ENCODE peak calls at places on chromosome 19, in six cellular contexts. O is foreskin fibroblast, S is choroid plexus epithelial cell, B is ascending aorta, H is tibial artery, W is SK-N-SH. M is an unnamed sample.

GRCh38 chr19:17078038-17078919 is 2.7 kb downstream of the MYO9B start:
- DNase-seq in O (no peak), S (peak; percentile 17), B (no peak), H (no peak), W (no peak), M (no peak)

GRCh38 chr19:45115809-45116615 is 23.0 kb downstream of the PPP1R37 start:
- DNase-seq in O (no peak), S (no peak), B (no peak), H (no peak), W (no peak), M (no peak)

GRCh38 chr19:29104605-29105241 is 108.2 kb downstream of the UQCRFS1 start:
- DNase-seq in O (no peak), S (no peak), B (no peak), H (no peak), W (no peak), M (no peak)

GRCh38 chr19:58399903-58400637 is 4.6 kb downstream of the RNF225 start:
- DNase-seq in O (no peak), S (no peak), B (no peak), H (peak; percentile 51), W (peak; percentile 82), M (no peak)

GRCh38 chr19:57559404-57560025 is at the start of gene ZNF550:
- DNase-seq in O (peak; percentile 89), S (peak; percentile 92), B (peak; percentile 94), H (peak; percentile 93), W (peak; percentile 94), M (peak; percentile 90)

GRCh38 chr19:3281026-3281425 is 56.6 kb downstream of the CELF5 start:
- DNase-seq in O (no peak), S (no peak), B (no peak), H (no peak), W (peak; percentile 17), M (no peak)

GRCh38 chr19:48552406-48553322 is 692 bp downstream of the SULT2B1 start:
- DNase-seq in O (no peak), S (no peak), B (no peak), H (no peak), W (no peak), M (no peak)

GRCh38 chr19:6800991-6801396 is 28.5 kb downstream of the VAV1 start:
- DNase-seq in O (peak; percentile 2), S (peak; percentile 64), B (no peak), H (no peak), W (no peak), M (no peak)

GRCh38 chr19:35383536-35383935 is 12.7 kb downstream of the GPR42 start:
- DNase-seq in O (no peak), S (no peak), B (no peak), H (no peak), W (no peak), M (no peak)

GRCh38 chr19:2587001-2587719 is 111.2 kb downstream of the GADD45B start:
- DNase-seq in O (no peak), S (peak; percentile 48), B (peak; percentile 69), H (peak; percentile 68), W (no peak), M (peak; percentile 84)

GRCh38 chr19:51289635-51290034 is 21.8 kb upstream of the IGLON5 start:
- DNase-seq in O (no peak), S (no peak), B (no peak), H (no peak), W (no peak), M (no peak)

GRCh38 chr19:2477141-2477710 is 1.3 kb downstream of the GADD45B start:
- DNase-seq in O (no peak), S (peak; percentile 49), B (peak; percentile 81), H (peak; percentile 79), W (no peak), M (peak; percentile 90)

GRCh38 chr19:15291089-15291488 is 41.2 kb downstream of the BRD4 start:
- DNase-seq in O (no peak), S (no peak), B (no peak), H (no peak), W (no peak), M (no peak)

GRCh38 chr19:7522923-7523667 is 671 bp downstream of the MCOLN1 start:
- DNase-seq in O (no peak), S (no peak), B (no peak), H (no peak), W (peak; percentile 44), M (peak; percentile 47)

GRCh38 chr19:56507446-56508281 is at the start of gene ZNF471:
- DNase-seq in O (peak; percentile 98), S (peak; percentile 99), B (peak; percentile 99), H (peak; percentile 99), W (peak; percentile 98), M (peak; percentile 99)

DNA sequence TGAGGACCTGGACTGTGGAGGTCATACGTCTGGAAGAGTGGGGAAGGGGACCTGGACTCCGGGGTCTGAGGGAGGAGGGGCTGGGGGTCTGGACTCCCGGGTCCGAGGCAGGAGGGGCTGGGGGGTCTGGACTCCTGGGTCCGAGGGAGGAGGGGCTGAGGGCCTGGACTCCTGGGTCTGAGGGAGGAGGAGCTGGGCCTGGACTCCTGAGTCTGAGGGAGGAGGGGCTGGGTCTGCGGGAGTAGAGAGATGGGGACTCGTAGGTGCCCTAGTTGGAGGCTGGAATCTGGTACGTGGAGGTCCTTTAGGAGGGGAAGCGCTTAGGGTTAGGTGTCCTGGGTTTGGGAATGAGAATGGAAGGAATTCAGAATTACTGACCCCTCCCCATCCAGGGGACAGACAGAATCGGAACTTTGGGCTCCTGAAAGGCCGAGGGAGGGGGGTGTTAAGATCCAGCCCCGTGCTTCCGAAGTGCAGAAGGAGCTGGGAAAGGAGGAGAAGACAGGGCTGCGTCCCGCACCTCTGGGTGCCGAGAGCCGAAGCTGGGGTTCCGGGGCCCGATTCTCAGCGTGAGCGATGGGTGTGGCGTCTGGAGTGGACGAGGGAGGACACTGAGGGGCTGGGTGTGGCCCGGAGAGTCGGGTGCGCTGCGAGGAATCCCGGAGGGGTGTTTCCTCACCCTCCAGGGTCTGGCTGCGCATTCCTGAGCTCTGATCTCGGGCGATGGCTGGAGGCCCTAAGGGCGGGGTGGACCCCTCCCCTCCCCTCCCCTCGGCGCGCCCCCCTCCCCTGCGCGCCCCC is 608 bp downstream of the MYADM start:
- DNase-seq in O (peak; percentile 54), S (peak; percentile 71), B (peak; percentile 79), H (peak; percentile 80), W (peak; percentile 67), M (peak; percentile 56)
- H3K4me3 ChIP-seq in O (peak overlapping the region; percentile 87), S (peak overlapping the region; percentile 90), B (peak overlapping the region; percentile 86), H (peak overlapping the region; percentile 83), W (peak overlapping the region; percentile 86), M (peak overlapping the region; percentile 56)

GRCh38 chr19:43675906-43676305 is 5.9 kb upstream of the PLAUR start:
- DNase-seq in O (no peak), S (no peak), B (no peak), H (no peak), W (no peak), M (no peak)
- H3K4me3 ChIP-seq in O (no peak overlapping the region), S (no peak overlapping the region), B (no peak overlapping the region), H (no peak overlapping the region), W (no peak overlapping the region), M (no peak overlapping the region)

GRCh38 chr19:40614595-40615411 is 13.6 kb downstream of the LTBP4 start:
- DNase-seq in O (peak; percentile 98), S (peak; percentile 96), B (peak; percentile 90), H (peak; percentile 93), W (peak; percentile 51), M (peak; percentile 92)
- H3K4me3 ChIP-seq in O (peak overlapping the region; percentile 56), S (peak overlapping the region; percentile 95), B (peak overlapping the region; percentile 59), H (peak overlapping the region; percentile 63), W (no peak overlapping the region), M (peak overlapping the region; percentile 60)

GRCh38 chr19:39166571-39167391 is 30.0 kb upstream of the NCCRP1 start:
- DNase-seq in O (no peak), S (no peak), B (no peak), H (no peak), W (peak; percentile 92), M (peak; percentile 95)
- H3K4me3 ChIP-seq in O (no peak overlapping the region), S (no peak overlapping the region), B (no peak overlapping the region), H (no peak overlapping the region), W (no peak overlapping the region), M (no peak overlapping the region)

GRCh38 chr19:55013596-55013995 is 24.5 kb downstream of the GP6 start:
- DNase-seq in O (no peak), S (no peak), B (no peak), H (no peak), W (no peak), M (no peak)
- H3K4me3 ChIP-seq in O (no peak overlapping the region), S (no peak overlapping the region), B (no peak overlapping the region), H (no peak overlapping the region), W (no peak overlapping the region), M (no peak overlapping the region)

M was measured in lower leg skin.